ENCODE peak calls at places on chromosomes 5 and 9, in five cellular contexts. B, R, G, J and E are unnamed samples.

GRCh38 chr5:33936004-33936380 is 194 bp upstream of the RXFP3 start:
- DNase-seq in B (peak), R (peak), G (peak), J (peak), E (peak)

GRCh38 chr5:143101740-143102386 is 301.6 kb downstream of the NR3C1 start:
- DNase-seq in B (no peak), R (no peak), G (no peak), J (no peak), E (peak)

GRCh38 chr9:110900451-110900850 is 137.8 kb downstream of the LPAR1 start:
- DNase-seq in B (no peak), R (no peak), G (no peak), J (no peak), E (peak)

GRCh38 chr9:33272061-33272460 is 7.2 kb downstream of the CHMP5 start:
- DNase-seq in B (no peak), R (no peak), G (no peak), J (no peak), E (no peak)

GRCh38 chr5:858726-859125 is 7.9 kb upstream of the ZDHHC11 start:
- DNase-seq in B (no peak), R (no peak), G (no peak), J (no peak), E (no peak)

GRCh38 chr9:137301086-137301947 is 754 bp downstream of the NRARP start:
- DNase-seq in B (no peak), R (peak), G (peak), J (peak), E (peak)

GRCh38 chr5:959581-960531 is 48.7 kb upstream of the NKD2 start:
- DNase-seq in B (no peak), R (no peak), G (no peak), J (no peak), E (no peak)

GRCh38 chr5:107092695-107093094 is 578.0 kb downstream of the EFNA5 start:
- DNase-seq in B (no peak), R (no peak), G (no peak), J (peak), E (peak)

GRCh38 chr5:80255425-80255751 is 460 bp downstream of the SERINC5 start:
- DNase-seq in B (peak), R (peak), G (peak), J (peak), E (peak)

GRCh38 chr9:98251554-98251953 is 3.9 kb downstream of the TBC1D2 start:
- DNase-seq in B (peak), R (peak), G (no peak), J (peak), E (peak)

GRCh38 chr5:5628866-5629265 is 206.4 kb downstream of the ICE1 start:
- DNase-seq in B (no peak), R (no peak), G (no peak), J (no peak), E (no peak)

GRCh38 chr9:109229682-109230081 is 62.6 kb upstream of the FRRS1L start:
- DNase-seq in B (no peak), R (no peak), G (no peak), J (no peak), E (no peak)

GRCh38 chr5:145495741-145496140 is 339.4 kb downstream of the PRELID2 start:
- DNase-seq in B (peak), R (peak), G (no peak), J (peak), E (peak)

GRCh38 chr5:145502906-145503305 is 332.2 kb downstream of the PRELID2 start:
- DNase-seq in B (no peak), R (no peak), G (no peak), J (no peak), E (no peak)

GRCh38 chr5:145499483-145499882 is 335.7 kb downstream of the PRELID2 start:
- DNase-seq in B (peak), R (no peak), G (no peak), J (no peak), E (peak)

GRCh38 chr5:145497041-145497440 is 338.1 kb downstream of the PRELID2 start:
- DNase-seq in B (no peak), R (no peak), G (no peak), J (no peak), E (no peak)

GRCh38 chr5:145500712-145501111 is 334.4 kb downstream of the PRELID2 start:
- DNase-seq in B (no peak), R (no peak), G (no peak), J (no peak), E (no peak)
- H3K4me3 ChIP-seq in B (no peak), R (no peak), G (no peak), J (no peak), E (no peak)

GRCh38 chr5:57298985-57299491 is 125.2 kb downstream of the GPBP1 start:
- DNase-seq in B (peak), R (peak), G (no peak), J (peak), E (peak)
- H3K4me3 ChIP-seq in B (peak), R (no peak), G (peak), J (no peak), E (no peak)

DNA sequence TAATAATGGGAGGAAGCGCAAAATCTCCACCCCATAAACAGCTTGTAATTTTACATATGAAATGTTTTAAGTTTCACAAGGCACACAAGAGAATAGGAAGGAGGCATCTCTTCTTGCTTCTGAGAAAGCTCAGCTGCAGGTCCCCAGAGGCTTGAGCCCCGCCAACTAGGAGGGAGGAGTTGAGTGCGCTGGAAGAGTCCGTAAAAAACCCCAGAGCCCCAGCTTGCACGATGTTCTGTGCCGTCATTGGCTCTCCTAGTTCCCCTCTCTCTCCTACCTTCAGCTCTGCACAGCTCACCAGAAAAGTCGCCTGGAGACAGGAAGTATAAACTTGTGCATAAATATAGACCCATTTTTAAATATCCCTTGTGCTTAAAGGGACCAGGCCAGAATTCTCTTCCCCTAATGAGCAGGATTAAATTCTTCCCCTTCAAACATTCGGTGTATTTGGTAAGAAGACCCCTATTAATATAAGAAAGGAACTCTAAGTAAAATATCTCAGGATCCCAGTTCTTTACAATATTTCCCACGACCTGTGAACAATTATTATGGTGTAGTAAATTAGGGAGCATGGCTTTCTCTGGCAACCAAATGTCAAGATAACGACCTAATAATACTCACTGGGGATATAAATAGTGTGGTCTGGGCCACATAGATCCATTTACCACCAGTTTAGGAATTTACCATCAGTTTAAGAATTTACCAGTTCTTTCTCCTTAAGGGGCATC is 13.7 kb downstream of the GLRX start:
- DNase-seq in B (peak), R (no peak), G (peak), J (no peak), E (peak)
- H3K4me3 ChIP-seq in B (no peak), R (no peak), G (peak), J (no peak), E (no peak)

GRCh38 chr5:125578551-125578950 is 832.1 kb upstream of the ZNF608 start:
- DNase-seq in B (no peak), R (peak), G (no peak), J (no peak), E (no peak)

GRCh38 chr5:125576823-125577222 is 830.4 kb upstream of the ZNF608 start:
- DNase-seq in B (no peak), R (no peak), G (no peak), J (no peak), E (peak)

DNA sequence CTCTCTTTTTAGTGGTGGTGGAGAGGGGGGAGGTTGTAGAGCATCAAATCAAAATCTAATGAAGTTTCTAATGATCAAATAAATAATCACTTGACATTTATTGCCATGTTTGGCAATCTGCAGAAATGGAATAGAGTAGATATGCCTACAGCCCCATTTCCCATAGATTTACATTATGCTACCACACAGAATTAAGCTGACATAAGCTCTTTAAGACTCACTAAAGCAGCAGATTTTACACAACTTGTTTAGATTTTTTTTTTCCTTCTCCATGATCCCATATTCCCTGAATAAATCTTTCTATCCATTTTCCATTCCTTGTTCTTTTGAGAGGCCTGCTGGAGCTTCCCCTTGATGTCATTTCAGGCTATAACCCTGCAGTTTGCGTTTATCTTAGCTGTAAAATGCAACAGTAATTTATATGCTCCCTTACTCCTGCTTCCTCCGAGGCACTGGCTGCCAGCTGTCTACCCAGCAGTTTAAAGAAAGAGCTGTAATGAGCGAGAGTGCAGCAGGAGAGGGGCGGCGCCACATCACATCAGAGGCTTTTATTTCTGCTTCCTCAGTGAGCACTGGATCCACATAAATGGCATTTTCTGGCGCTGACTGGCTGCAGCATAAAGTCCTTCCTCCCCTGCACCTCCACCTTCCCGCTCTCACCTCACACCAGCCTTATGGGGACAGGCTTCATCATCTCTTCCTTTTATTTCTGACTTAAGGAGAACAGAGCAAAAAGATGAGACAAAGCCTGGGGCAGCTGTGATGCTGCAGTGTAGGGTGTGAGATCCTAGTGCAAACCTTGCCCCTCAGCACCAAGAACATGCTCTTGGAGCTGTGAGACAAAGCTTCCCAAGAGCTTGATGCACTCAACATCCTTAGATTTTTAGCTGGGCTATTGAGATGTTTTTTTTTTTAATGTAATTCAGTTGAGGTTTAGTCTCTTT is 829.4 kb upstream of the ZNF608 start:
- DNase-seq in B (no peak), R (no peak), G (no peak), J (no peak), E (no peak)
- H3K4me3 ChIP-seq in B (no peak), R (no peak), G (no peak), J (no peak), E (no peak)